ENCODE peak calls at places on chromosomes 6 and 20, in six cellular contexts. E, J, O, F, D and P are unnamed samples.

GRCh38 chr6:93366506-93366905 is 52.9 kb downstream of the EPHA7 start:
- DNase-seq in O (no peak), F (no peak), D (no peak), J (no peak), E (no peak), P (no peak)

GRCh38 chr6:4355241-4355640 is 219.9 kb upstream of the ECI2 start:
- DNase-seq in E (no peak), J (no peak), D (no peak), F (peak; percentile 76), O (no peak), P (no peak)

GRCh38 chr6:114007451-114007953 is 36.6 kb upstream of the HDAC2 start:
- DNase-seq in J (no peak), F (peak; percentile 79), E (no peak), O (no peak), D (no peak), P (no peak)

GRCh38 chr20:37193821-37194220 is 14.5 kb upstream of the MROH8 start:
- DNase-seq in O (no peak), E (no peak), F (no peak), D (no peak), J (no peak), P (no peak)

GRCh38 chr6:44272999-44273566 is 2.8 kb downstream of the TMEM151B start:
- DNase-seq in F (no peak), E (no peak), D (no peak), O (no peak), J (no peak), P (no peak)

GRCh38 chr20:35007891-35008290 is 52.2 kb downstream of the MYH7B start:
- DNase-seq in J (no peak), D (no peak), F (no peak), O (no peak), E (no peak), P (peak; percentile 27)

GRCh38 chr6:41638801-41639555 is 710 bp downstream of the MDFI start:
- DNase-seq in J (no peak), D (no peak), E (no peak), O (no peak), F (no peak), P (no peak)

GRCh38 chr6:8642131-8642530 is 206.8 kb upstream of the SLC35B3 start:
- DNase-seq in D (no peak), E (no peak), J (no peak), F (no peak), O (no peak), P (no peak)

GRCh38 chr20:53595018-53595378 is 1.4 kb upstream of the ZNF217 start:
- DNase-seq in O (no peak), E (no peak), J (no peak), D (no peak), F (peak; percentile 43), P (no peak)

GRCh38 chr20:60935971-60936370 is 316.1 kb upstream of the CDH4 start:
- DNase-seq in E (no peak), O (no peak), J (no peak), D (no peak), F (no peak), P (no peak)

GRCh38 chr6:7256785-7257184 is 56.2 kb downstream of the SSR1 start:
- DNase-seq in E (no peak), F (no peak), D (no peak), J (no peak), O (no peak), P (no peak)
- H3K4me3 ChIP-seq in E (no peak overlapping the region), F (no peak overlapping the region), D (no peak overlapping the region), J (no peak overlapping the region), O (no peak overlapping the region), P (no peak overlapping the region)

GRCh38 chr6:150928882-150929281 is 63.4 kb downstream of the MTHFD1L start:
- DNase-seq in D (no peak), E (no peak), O (no peak), J (no peak), F (no peak), P (peak; percentile 2)
- H3K4me1 ChIP-seq in D (no peaks in the 10 kb centered on the region), E (no peaks in the 10 kb centered on the region), O (no peaks in the 10 kb centered on the region), J (no peaks in the 10 kb centered on the region), F (no peaks in the 10 kb centered on the region), P (no peaks in the 10 kb centered on the region)

GRCh38 chr20:31824125-31824485 is 4.9 kb downstream of the MYLK2 start:
- DNase-seq in E (no peak), F (no peak), J (no peak), D (no peak), O (no peak), P (no peak)
- H3K4me3 ChIP-seq in E (no peak overlapping the region), F (no peak overlapping the region), J (no peak overlapping the region), D (no peak overlapping the region), O (no peak overlapping the region), P (no peak overlapping the region)

GRCh38 chr20:33666293-33667244 is at the start of gene ACTL10:
- DNase-seq in E (peak; percentile 76), D (no peak), O (no peak), F (peak; percentile 95), J (peak; percentile 81), P (peak; percentile 100)

GRCh38 chr20:33663161-33664084 is 1.3 kb downstream of the C20orf144 start:
- DNase-seq in E (peak; percentile 71), D (no peak), F (peak; percentile 78), O (no peak), J (peak; percentile 85), P (peak; percentile 95)

GRCh38 chr20:33664762-33665144 is 2.0 kb upstream of the ACTL10 start:
- DNase-seq in E (no peak), J (no peak), O (no peak), F (no peak), D (no peak), P (no peak)

GRCh38 chr20:33662172-33662571 is at the start of gene C20orf144:
- DNase-seq in D (no peak), O (no peak), F (no peak), E (no peak), J (no peak), P (no peak)

DNA sequence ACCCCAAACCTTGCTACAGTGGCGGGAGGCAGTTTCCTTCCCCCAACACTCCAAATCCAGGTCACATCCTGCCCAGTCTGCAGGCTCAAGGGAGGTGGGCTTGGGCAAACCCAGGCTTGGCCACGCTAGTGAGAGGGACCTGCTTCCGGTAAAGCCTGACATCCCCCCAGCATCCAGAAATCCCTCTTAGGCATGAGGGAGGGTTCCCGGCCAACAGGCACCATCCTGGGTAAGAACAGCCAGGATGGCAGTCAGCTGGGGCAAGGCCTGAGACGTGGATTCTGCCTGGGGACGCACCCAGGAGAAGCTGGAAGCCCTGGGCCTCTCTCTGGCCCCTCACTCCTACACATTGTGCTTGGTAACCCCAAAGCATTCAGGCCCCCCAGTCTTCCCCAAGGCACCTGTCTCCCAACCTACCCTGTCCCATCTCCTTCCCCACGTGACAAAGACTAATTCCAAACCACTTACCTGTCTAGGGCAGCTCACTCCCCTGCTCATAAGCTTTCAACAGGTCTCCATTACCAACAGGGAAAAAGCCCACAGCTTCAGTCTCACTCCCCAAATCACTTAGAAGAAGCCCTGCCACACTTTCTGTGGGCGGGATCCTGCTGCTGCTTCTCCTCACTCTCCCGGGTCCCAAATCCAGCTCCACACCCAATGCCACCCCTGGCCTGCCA is 2.1 kb downstream of the C20orf144 start:
- DNase-seq in D (no peak), E (no peak), F (no peak), O (no peak), J (no peak), P (no peak)
- H3K4me1 ChIP-seq in D (peaks cover 14% of the 10 kb centered on the region), E (peaks cover 40% of the 10 kb centered on the region), F (peaks cover 25% of the 10 kb centered on the region), O (peaks cover 3% of the 10 kb centered on the region), J (peaks cover 28% of the 10 kb centered on the region), P (peaks cover 33% of the 10 kb centered on the region)

DNA sequence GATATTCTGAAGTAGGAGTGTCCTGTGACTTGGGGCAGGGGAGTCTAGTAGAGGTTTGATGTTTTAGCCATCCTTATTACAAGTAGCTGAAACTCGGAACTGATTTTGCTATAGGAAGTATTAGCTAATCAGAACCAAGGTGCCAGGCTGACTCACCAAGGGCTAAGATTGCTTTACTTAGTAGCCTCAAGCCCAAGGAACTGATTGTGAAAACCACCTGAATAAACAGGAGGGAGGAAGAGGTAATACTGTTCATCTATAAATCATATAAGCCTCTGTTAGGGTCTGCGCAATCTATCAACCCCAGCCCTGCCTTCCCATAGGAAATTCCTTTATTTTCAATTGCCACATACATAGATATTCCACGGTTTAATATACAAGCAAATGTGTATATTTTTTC is 54.4 kb downstream of the GNAS start:
- DNase-seq in E (no peak), O (no peak), J (no peak), F (peak; percentile 20), D (no peak), P (no peak)
- H3K4me3 ChIP-seq in E (no peak overlapping the region), O (no peak overlapping the region), J (no peak overlapping the region), F (no peak overlapping the region), D (no peak overlapping the region), P (no peak overlapping the region)

DNA sequence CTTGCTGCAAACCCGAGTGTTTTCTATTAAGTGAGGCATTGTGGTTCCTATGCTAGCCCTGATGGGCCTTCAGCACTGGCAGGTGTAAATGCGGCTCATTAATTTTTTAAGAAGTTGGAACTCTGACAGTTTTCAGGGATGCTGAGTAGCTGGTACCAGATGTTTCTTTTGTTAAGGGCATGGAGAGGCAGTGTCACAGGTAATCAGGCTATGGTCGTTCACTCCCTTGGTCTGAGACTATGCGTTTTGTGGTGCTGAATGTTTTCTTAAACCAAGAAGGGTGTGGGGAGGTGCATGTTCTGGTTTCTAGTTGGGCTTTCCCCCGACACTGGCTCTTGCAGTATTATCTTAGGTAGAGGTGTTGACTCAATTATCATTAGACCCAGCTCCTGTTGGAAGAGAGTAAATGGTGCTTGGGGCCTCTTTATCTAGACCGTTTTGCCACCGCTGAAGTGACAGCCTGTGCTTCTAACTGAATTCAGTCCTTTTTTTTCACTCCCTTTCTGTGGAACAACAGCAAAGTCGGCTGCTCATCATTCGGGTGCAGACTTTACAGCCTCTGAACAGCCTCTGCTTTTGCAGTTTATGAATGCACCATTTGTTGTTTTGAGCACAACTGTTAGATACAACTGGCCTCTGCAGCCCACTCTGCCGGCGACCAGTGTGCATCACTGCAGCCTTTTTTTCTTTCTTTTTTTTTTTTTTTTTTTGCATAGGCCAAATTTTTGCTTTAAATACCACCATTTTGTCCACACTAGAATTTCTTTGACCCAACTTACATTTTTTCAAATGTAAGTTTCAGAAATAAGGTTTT is 35.6 kb downstream of the RREB1 start:
- DNase-seq in D (no peak), J (no peak), O (no peak), F (no peak), E (no peak), P (no peak)
- H3K4me1 ChIP-seq in D (peaks cover 70% of the 10 kb centered on the region), J (peaks cover 58% of the 10 kb centered on the region), O (peaks cover 9% of the 10 kb centered on the region), F (peaks cover 68% of the 10 kb centered on the region), E (peaks cover 27% of the 10 kb centered on the region), P (peaks cover 66% of the 10 kb centered on the region)